ENCODE peak calls at places on chromosomes 2 and 18, in nine cellular contexts. V is left ventricle myocardium superior; G is GF-D8; A is ureter; Y is COR-L47; J is activated naive CD8-positive, alpha-beta T cell treated with anti-CD3 and anti-CD28 coated beads, Interleukin-2, amount 50 U/mL, for 24 hours; W is LHCN-M2; Q is left cardiac atrium; U is stimulated activated naive CD8-positive, alpha-beta T cell treated with anti-CD3 and anti-CD28 coated beads, Interleukin-15, Interleukin-2, amounts not matched to agents 100 U/mL and 50 U/mL, for 24 hours. L is an unnamed sample.

GRCh38 chr2:212928681-212929080 is 222.7 kb downstream of the IKZF2 start:
- DNase-seq in G (no peak), Y (no peak), U (no peak), W (no peak), V (no peak), Q (no peak), J (no peak), A (no peak), L (peak; percentile 15)

GRCh38 chr18:398866-399637 is 101.4 kb downstream of the COLEC12 start:
- DNase-seq in G (no peak), U (no peak), Y (peak; percentile 16), Q (no peak), V (no peak), J (no peak), W (no peak), A (no peak), L (no peak)

GRCh38 chr2:30569991-30570390 is 122.9 kb downstream of the LCLAT1 start:
- DNase-seq in J (no peak), V (no peak), Q (no peak), A (no peak), U (no peak), W (peak; percentile 77), Y (no peak), G (no peak), L (peak; percentile 84)

GRCh38 chr2:86393521-86394490 is 47.4 kb upstream of the KDM3A start:
- DNase-seq in J (no peak), V (peak; percentile 52), Y (no peak), Q (peak; percentile 40), U (no peak), W (peak; percentile 59), G (no peak), A (no peak), L (peak; percentile 23)

GRCh38 chr18:27854631-27855030 is 322.3 kb downstream of the CDH2 start:
- DNase-seq in V (no peak), W (no peak), J (no peak), G (no peak), U (no peak), A (no peak), Y (no peak), Q (no peak), L (no peak)

GRCh38 chr2:201136889-201137321 is 20.9 kb downstream of the CFLAR start:
- DNase-seq in G (no peak), U (no peak), W (no peak), V (no peak), Y (no peak), A (no peak), J (no peak), Q (no peak), L (no peak)

GRCh38 chr2:17635007-17635406 is 94.5 kb downstream of the VSNL1 start:
- DNase-seq in V (peak; percentile 52), G (no peak), J (no peak), U (no peak), Y (no peak), A (no peak), W (peak; percentile 42), Q (peak; percentile 52), L (no peak)

GRCh38 chr18:23231340-23232021 is 96.2 kb downstream of the CABLES1 start:
- DNase-seq in Q (peak; percentile 75), G (peak; percentile 100), J (peak; percentile 68), U (peak; percentile 71), V (peak; percentile 65), A (peak; percentile 73), Y (no peak), W (peak; percentile 98), L (no peak)

GRCh38 chr2:153432381-153432780 is 46.2 kb downstream of the RPRM start:
- DNase-seq in J (no peak), Q (no peak), G (no peak), U (no peak), V (no peak), A (no peak), Y (no peak), W (no peak), L (no peak)

L was measured in HCEC 1CT.